ENCODE peak calls at places on chromosomes 3 and 15, in six cellular contexts. O is heart left ventricle; Y is activated naive CD8-positive, alpha-beta T cell treated with anti-CD3 and anti-CD28 coated beads, Interleukin-2, amount 10 ng/mL, durations not matched to agents 7 days and 5 days; R is amygdala; D is HTR-8/SVneo; X is astrocyte of the cerebellum. C is an unnamed sample.

GRCh38 chr3:185585523-185585861 is 603 bp upstream of the SENP2 start:
- DNase-seq in O (no peak), Y (no peak), R (no peak), D (no peak), X (no peak), C (no peak)

GRCh38 chr15:60729850-60730458 is 251.0 kb upstream of the ICE2 start:
- DNase-seq in O (no peak), Y (no peak), R (no peak), D (no peak), X (no peak), C (no peak)

GRCh38 chr3:126925411-126926171 is 57.3 kb upstream of the PLXNA1 start:
- DNase-seq in O (peak), Y (no peak), R (no peak), D (no peak), X (no peak), C (no peak)

GRCh38 chr3:45313743-45314403 is 74.5 kb upstream of the LARS2 start:
- DNase-seq in O (no peak), Y (no peak), R (no peak), D (no peak), X (no peak), C (no peak)

GRCh38 chr3:123193448-123194101 is 8.2 kb upstream of the SEC22A start:
- DNase-seq in O (no peak), Y (no peak), R (no peak), D (no peak), X (no peak), C (no peak)

GRCh38 chr3:38738630-38739395 is 77.2 kb downstream of the SCN10A start:
- DNase-seq in O (no peak), Y (no peak), R (no peak), D (peak), X (no peak), C (no peak)

GRCh38 chr15:89785064-89785770 is 9.1 kb downstream of the MESP2 start:
- DNase-seq in O (no peak), Y (no peak), R (no peak), D (no peak), X (no peak), C (no peak)

GRCh38 chr3:115085197-115085865 is 61.8 kb downstream of the ZBTB20 start:
- DNase-seq in O (no peak), Y (no peak), R (no peak), D (no peak), X (no peak), C (no peak)

GRCh38 chr3:138059261-138059660 is 49.3 kb downstream of the CLDN18 start:
- DNase-seq in O (no peak), Y (no peak), R (no peak), D (no peak), X (no peak), C (no peak)

GRCh38 chr3:74267583-74268184 is 346.8 kb downstream of the CNTN3 start:
- DNase-seq in O (peak), Y (no peak), R (no peak), D (no peak), X (peak), C (no peak)

GRCh38 chr15:57861805-57862586 is 155.5 kb downstream of the POLR2M start:
- DNase-seq in O (no peak), Y (no peak), R (no peak), D (peak), X (peak), C (no peak)

GRCh38 chr3:24244491-24244890 is 250.2 kb downstream of the THRB start:
- DNase-seq in O (no peak), Y (no peak), R (no peak), D (no peak), X (no peak), C (no peak)

GRCh38 chr3:160038862-160039562 is 50.4 kb downstream of the IL12A start:
- DNase-seq in O (no peak), Y (no peak), R (no peak), D (no peak), X (no peak), C (no peak)

GRCh38 chr15:89645680-89646079 is 9.6 kb downstream of the KIF7 start:
- DNase-seq in O (peak), Y (no peak), R (no peak), D (no peak), X (no peak), C (no peak)

GRCh38 chr3:67657192-67657591 is 2.8 kb upstream of the SUCLG2 start:
- DNase-seq in O (no peak), Y (no peak), R (no peak), D (no peak), X (no peak), C (no peak)

GRCh38 chr3:117892431-117892841 is 1142.2 kb downstream of the IGSF11 start:
- DNase-seq in O (no peak), Y (no peak), R (no peak), D (no peak), X (peak), C (no peak)

GRCh38 chr15:70866982-70867644 is 13.2 kb upstream of the LARP6 start:
- DNase-seq in O (no peak), Y (no peak), R (no peak), D (no peak), X (no peak), C (no peak)

GRCh38 chr3:105328338-105328730 is 38.4 kb upstream of the ALCAM start:
- DNase-seq in O (no peak), Y (no peak), R (no peak), D (no peak), X (no peak), C (no peak)

GRCh38 chr3:77815467-77815866 is 775.6 kb downstream of the ROBO2 start:
- DNase-seq in O (no peak), Y (no peak), R (no peak), D (no peak), X (no peak), C (no peak)

GRCh38 chr15:49023354-49023753 is 22.9 kb downstream of the SECISBP2L start:
- DNase-seq in O (no peak), Y (no peak), R (no peak), D (no peak), X (no peak), C (no peak)

GRCh38 chr15:49621327-49622210 is 721 bp downstream of the DTWD1 start:
- DNase-seq in O (no peak), Y (no peak), R (no peak), D (no peak), X (no peak), C (no peak)

GRCh38 chr15:30973379-30973778 is 18.0 kb downstream of the MTMR10 start:
- DNase-seq in O (no peak), Y (no peak), R (no peak), D (no peak), X (no peak), C (no peak)

GRCh38 chr3:11705049-11705448 is 61.3 kb upstream of the VGLL4 start:
- DNase-seq in O (no peak), Y (no peak), R (no peak), D (no peak), X (no peak), C (no peak)

GRCh38 chr3:136075218-136075808 is 109.8 kb downstream of the PPP2R3A start:
- DNase-seq in O (peak), Y (peak), R (peak), D (peak), X (peak), C (peak)

GRCh38 chr3:147152476-147152875 is 253.9 kb downstream of the ZIC4 start:
- DNase-seq in O (no peak), Y (no peak), R (no peak), D (no peak), X (no peak), C (no peak)

GRCh38 chr3:195899701-195900425 is 8.5 kb downstream of the TNK2 start:
- DNase-seq in O (no peak), Y (no peak), R (no peak), D (no peak), X (no peak), C (no peak)

GRCh38 chr3:71056327-71056726 is 527.2 kb downstream of the FOXP1 start:
- DNase-seq in O (no peak), Y (no peak), R (no peak), D (no peak), X (no peak), C (no peak)

GRCh38 chr15:28456476-28457395 is 76.0 kb downstream of the GOLGA8G start:
- DNase-seq in O (no peak), Y (peak), R (no peak), D (no peak), X (no peak), C (no peak)

GRCh38 chr3:172129868-172130751 is 90.7 kb downstream of the FNDC3B start:
- DNase-seq in O (peak), Y (no peak), R (no peak), D (peak), X (peak), C (peak)

GRCh38 chr3:157914882-157915281 is 191.3 kb downstream of the SHOX2 start:
- DNase-seq in O (no peak), Y (no peak), R (no peak), D (no peak), X (no peak), C (no peak)

GRCh38 chr3:131730581-131730980 is 227.8 kb upstream of the MRPL3 start:
- DNase-seq in O (no peak), Y (no peak), R (no peak), D (no peak), X (no peak), C (no peak)

GRCh38 chr3:31576521-31576920 is 43.8 kb downstream of the STT3B start:
- DNase-seq in O (no peak), Y (no peak), R (no peak), D (no peak), X (no peak), C (no peak)

GRCh38 chr3:195386739-195387138 is 56.1 kb downstream of the ACAP2 start:
- DNase-seq in O (no peak), Y (no peak), R (no peak), D (no peak), X (no peak), C (no peak)

C was measured in effector CD4-positive, alpha-beta T cell.